ENCODE peak calls at places on chromosomes 6 and 20, in eight cellular contexts. One of them, this sample, is unnamed.
A peak's percentile ranks its signal among the peaks of the same experiment; 100 is the strongest.

GRCh38 chr20:19973920-19974620 is 43.1 kb upstream of the NAA20 start:
- DNase-seq in K562: no peak
- DNase-seq in foreskin melanocyte: no peak
- DNase-seq in occipital lobe: peak; percentile 18
- DNase-seq in activated CD4-positive, alpha-beta T cell treated with anti-CD3 and anti-CD28 coated beads, Interleukin-2, amount 50 U/mL, for 1 hour: no peak
- DNase-seq in COR-L47: no peak
- DNase-seq in A549: no peak
- DNase-seq in AG10803: peak; percentile 94
- DNase-seq in this sample: peak; percentile 88

GRCh38 chr20:59771506-59772372 is 161.7 kb downstream of the SYCP2 start:
- DNase-seq in foreskin melanocyte: no peak
- DNase-seq in occipital lobe: no peak
- DNase-seq in activated CD4-positive, alpha-beta T cell treated with anti-CD3 and anti-CD28 coated beads, Interleukin-2, amount 50 U/mL, for 1 hour: no peak
- DNase-seq in AG10803: no peak
- DNase-seq in A549: no peak
- DNase-seq in K562: no peak
- DNase-seq in COR-L47: no peak
- DNase-seq in this sample: no peak

GRCh38 chr20:63025534-63026331 is 19.0 kb upstream of the BHLHE23 start:
- DNase-seq in K562: no peak
- DNase-seq in foreskin melanocyte: no peak
- DNase-seq in AG10803: peak; percentile 52
- DNase-seq in COR-L47: no peak
- DNase-seq in activated CD4-positive, alpha-beta T cell treated with anti-CD3 and anti-CD28 coated beads, Interleukin-2, amount 50 U/mL, for 1 hour: no peak
- DNase-seq in occipital lobe: peak; percentile 31
- DNase-seq in A549: no peak
- DNase-seq in this sample: peak; percentile 25

GRCh38 chr20:57756213-57756612 is 46.4 kb upstream of the PMEPA1 start:
- DNase-seq in foreskin melanocyte: no peak
- DNase-seq in COR-L47: no peak
- DNase-seq in AG10803: no peak
- DNase-seq in occipital lobe: no peak
- DNase-seq in activated CD4-positive, alpha-beta T cell treated with anti-CD3 and anti-CD28 coated beads, Interleukin-2, amount 50 U/mL, for 1 hour: no peak
- DNase-seq in K562: no peak
- DNase-seq in A549: no peak
- DNase-seq in this sample: no peak

GRCh38 chr6:150069707-150070106 is 786 bp upstream of the ULBP3 start:
- DNase-seq in occipital lobe: no peak
- DNase-seq in K562: no peak
- DNase-seq in activated CD4-positive, alpha-beta T cell treated with anti-CD3 and anti-CD28 coated beads, Interleukin-2, amount 50 U/mL, for 1 hour: no peak
- DNase-seq in COR-L47: no peak
- DNase-seq in AG10803: no peak
- DNase-seq in A549: no peak
- DNase-seq in foreskin melanocyte: no peak
- DNase-seq in this sample: no peak

GRCh38 chr6:155541976-155542375 is 86.3 kb upstream of the NOX3 start:
- DNase-seq in COR-L47: no peak
- DNase-seq in A549: no peak
- DNase-seq in K562: no peak
- DNase-seq in AG10803: no peak
- DNase-seq in activated CD4-positive, alpha-beta T cell treated with anti-CD3 and anti-CD28 coated beads, Interleukin-2, amount 50 U/mL, for 1 hour: no peak
- DNase-seq in foreskin melanocyte: peak; percentile 99
- DNase-seq in occipital lobe: no peak
- DNase-seq in this sample: no peak

GRCh38 chr6:71887006-71887743 is 825 bp downstream of the RIMS1 start:
- DNase-seq in COR-L47: no peak
- DNase-seq in occipital lobe: no peak
- DNase-seq in foreskin melanocyte: no peak
- DNase-seq in A549: no peak
- DNase-seq in K562: no peak
- DNase-seq in activated CD4-positive, alpha-beta T cell treated with anti-CD3 and anti-CD28 coated beads, Interleukin-2, amount 50 U/mL, for 1 hour: no peak
- DNase-seq in AG10803: no peak
- DNase-seq in this sample: no peak

GRCh38 chr20:35954907-35955251 is 577 bp upstream of the SCAND1 start:
- DNase-seq in foreskin melanocyte: no peak
- DNase-seq in COR-L47: no peak
- DNase-seq in occipital lobe: no peak
- DNase-seq in K562: no peak
- DNase-seq in activated CD4-positive, alpha-beta T cell treated with anti-CD3 and anti-CD28 coated beads, Interleukin-2, amount 50 U/mL, for 1 hour: peak; percentile 26
- DNase-seq in A549: peak; percentile 66
- DNase-seq in AG10803: peak; percentile 43
- DNase-seq in this sample: peak; percentile 57

GRCh38 chr20:43893930-43894329 is 20.7 kb upstream of the TOX2 start:
- DNase-seq in activated CD4-positive, alpha-beta T cell treated with anti-CD3 and anti-CD28 coated beads, Interleukin-2, amount 50 U/mL, for 1 hour: no peak
- DNase-seq in AG10803: no peak
- DNase-seq in K562: no peak
- DNase-seq in A549: no peak
- DNase-seq in occipital lobe: no peak
- DNase-seq in COR-L47: no peak
- DNase-seq in foreskin melanocyte: no peak
- DNase-seq in this sample: peak; percentile 33

GRCh38 chr20:17641520-17641964 is 40.5 kb downstream of the RRBP1 start:
- DNase-seq in COR-L47: no peak
- DNase-seq in A549: no peak
- DNase-seq in occipital lobe: no peak
- DNase-seq in AG10803: no peak
- DNase-seq in activated CD4-positive, alpha-beta T cell treated with anti-CD3 and anti-CD28 coated beads, Interleukin-2, amount 50 U/mL, for 1 hour: no peak
- DNase-seq in K562: no peak
- DNase-seq in foreskin melanocyte: no peak
- DNase-seq in this sample: no peak

GRCh38 chr6:147508073-147508870 is at the start of gene SAMD5:
- DNase-seq in A549: peak; percentile 36
- DNase-seq in K562: peak; percentile 80
- DNase-seq in activated CD4-positive, alpha-beta T cell treated with anti-CD3 and anti-CD28 coated beads, Interleukin-2, amount 50 U/mL, for 1 hour: no peak
- DNase-seq in AG10803: peak; percentile 36
- DNase-seq in COR-L47: no peak
- DNase-seq in foreskin melanocyte: peak; percentile 64
- DNase-seq in occipital lobe: peak; percentile 46
- DNase-seq in this sample: peak; percentile 35

GRCh38 chr6:89505847-89506246 is 72.9 kb downstream of the ANKRD6 start:
- DNase-seq in K562: no peak
- DNase-seq in A549: no peak
- DNase-seq in COR-L47: no peak
- DNase-seq in occipital lobe: no peak
- DNase-seq in activated CD4-positive, alpha-beta T cell treated with anti-CD3 and anti-CD28 coated beads, Interleukin-2, amount 50 U/mL, for 1 hour: no peak
- DNase-seq in AG10803: no peak
- DNase-seq in foreskin melanocyte: no peak
- DNase-seq in this sample: no peak

GRCh38 chr6:167491403-167492095 is 166.7 kb downstream of the TTLL2 start:
- DNase-seq in AG10803: no peak
- DNase-seq in COR-L47: no peak
- DNase-seq in A549: no peak
- DNase-seq in foreskin melanocyte: peak; percentile 20
- DNase-seq in activated CD4-positive, alpha-beta T cell treated with anti-CD3 and anti-CD28 coated beads, Interleukin-2, amount 50 U/mL, for 1 hour: no peak
- DNase-seq in occipital lobe: no peak
- DNase-seq in K562: no peak
- DNase-seq in this sample: no peak

GRCh38 chr20:3768342-3769130 is 983 bp upstream of the ADISSP start:
- DNase-seq in occipital lobe: peak; percentile 64
- DNase-seq in COR-L47: peak; percentile 84
- DNase-seq in A549: peak; percentile 89
- DNase-seq in activated CD4-positive, alpha-beta T cell treated with anti-CD3 and anti-CD28 coated beads, Interleukin-2, amount 50 U/mL, for 1 hour: peak; percentile 80
- DNase-seq in K562: peak; percentile 71
- DNase-seq in AG10803: peak; percentile 74
- DNase-seq in foreskin melanocyte: peak; percentile 59
- DNase-seq in this sample: peak; percentile 69

GRCh38 chr6:28775405-28776129 is 148.2 kb downstream of the TRIM27 start:
- DNase-seq in K562: no peak
- DNase-seq in AG10803: no peak
- DNase-seq in COR-L47: no peak
- DNase-seq in A549: no peak
- DNase-seq in foreskin melanocyte: no peak
- DNase-seq in occipital lobe: no peak
- DNase-seq in activated CD4-positive, alpha-beta T cell treated with anti-CD3 and anti-CD28 coated beads, Interleukin-2, amount 50 U/mL, for 1 hour: no peak
- DNase-seq in this sample: no peak

GRCh38 chr20:39259010-39259803 is 297.1 kb downstream of the DHX35 start:
- DNase-seq in activated CD4-positive, alpha-beta T cell treated with anti-CD3 and anti-CD28 coated beads, Interleukin-2, amount 50 U/mL, for 1 hour: no peak
- DNase-seq in occipital lobe: no peak
- DNase-seq in AG10803: no peak
- DNase-seq in A549: no peak
- DNase-seq in foreskin melanocyte: no peak
- DNase-seq in K562: no peak
- DNase-seq in COR-L47: no peak
- DNase-seq in this sample: no peak

GRCh38 chr20:33859157-33859695 is 48.1 kb downstream of the CHMP4B start:
- DNase-seq in foreskin melanocyte: no peak
- DNase-seq in A549: no peak
- DNase-seq in activated CD4-positive, alpha-beta T cell treated with anti-CD3 and anti-CD28 coated beads, Interleukin-2, amount 50 U/mL, for 1 hour: peak; percentile 13
- DNase-seq in COR-L47: no peak
- DNase-seq in occipital lobe: no peak
- DNase-seq in K562: no peak
- DNase-seq in AG10803: no peak
- DNase-seq in this sample: peak; percentile 35

GRCh38 chr6:138685257-138685656 is 88.3 kb upstream of the CCDC28A start:
- DNase-seq in A549: no peak
- DNase-seq in AG10803: no peak
- DNase-seq in foreskin melanocyte: no peak
- DNase-seq in activated CD4-positive, alpha-beta T cell treated with anti-CD3 and anti-CD28 coated beads, Interleukin-2, amount 50 U/mL, for 1 hour: no peak
- DNase-seq in K562: no peak
- DNase-seq in COR-L47: no peak
- DNase-seq in occipital lobe: no peak
- DNase-seq in this sample: no peak